ENCODE peak calls at places on chromosomes 2 and 18, in ten cellular contexts. B is CD8-positive, alpha-beta memory T cell; E is neural progenitor cell; U is right lobe of liver; I is mammary epithelial cell; M is psoas muscle; Q is stomach; R is cardiac muscle cell; O is tibial artery; S is fibroblast of lung. A is an unnamed sample.

GRCh38 chr2:221111739-221112138 is 460.4 kb downstream of the EPHA4 start:
- DNase-seq in E (no peak), B (no peak), I (no peak), R (no peak), O (no peak), S (no peak), Q (no peak), M (no peak), U (no peak), A (no peak)

GRCh38 chr2:238231251-238231793 is 8.5 kb downstream of the HES6 start:
- DNase-seq in O (peak; percentile 91), M (peak; percentile 92), B (peak; percentile 76), E (peak; percentile 93), I (peak; percentile 51), Q (peak; percentile 75), S (peak; percentile 67), R (peak; percentile 81), U (peak; percentile 84), A (peak; percentile 76)

GRCh38 chr2:100140582-100140981 is 1.8 kb downstream of the AFF3 start:
- DNase-seq in E (no peak), I (no peak), Q (no peak), S (no peak), B (no peak), O (no peak), M (no peak), R (no peak), U (no peak), A (peak; percentile 73)

GRCh38 chr2:12057436-12058166 is 311.2 kb downstream of the LPIN1 start:
- DNase-seq in M (peak; percentile 60), U (no peak), S (peak; percentile 18), I (no peak), R (no peak), B (peak; percentile 19), Q (no peak), E (no peak), O (peak; percentile 67), A (peak; percentile 81)

GRCh38 chr2:43426305-43427031 is 169.4 kb downstream of the THADA start:
- DNase-seq in Q (peak; percentile 63), B (peak; percentile 22), O (peak; percentile 81), E (no peak), I (peak; percentile 95), M (no peak), R (peak; percentile 97), S (peak; percentile 96), U (no peak), A (peak; percentile 87)

GRCh38 chr2:11379558-11379957 is 35.1 kb upstream of the ROCK2 start:
- DNase-seq in S (no peak), M (no peak), O (no peak), U (no peak), R (peak; percentile 77), Q (no peak), I (peak; percentile 45), B (no peak), E (no peak), A (no peak)

GRCh38 chr2:20433946-20434553 is 12.8 kb upstream of the RHOB start:
- DNase-seq in E (no peak), I (no peak), R (no peak), M (no peak), S (no peak), O (peak; percentile 53), B (no peak), U (no peak), Q (peak; percentile 9), A (peak; percentile 14)

GRCh38 chr2:201786471-201786870 is 5.7 kb upstream of the ALS2 start:
- DNase-seq in O (no peak), I (no peak), S (no peak), R (no peak), E (no peak), Q (no peak), U (no peak), B (no peak), M (no peak), A (no peak)

GRCh38 chr18:31325051-31325450 is 7.1 kb downstream of the DSG1 start:
- DNase-seq in Q (no peak), U (no peak), M (no peak), B (no peak), R (peak; percentile 97), I (peak; percentile 37), E (no peak), S (peak; percentile 75), O (no peak), A (no peak)

DNA sequence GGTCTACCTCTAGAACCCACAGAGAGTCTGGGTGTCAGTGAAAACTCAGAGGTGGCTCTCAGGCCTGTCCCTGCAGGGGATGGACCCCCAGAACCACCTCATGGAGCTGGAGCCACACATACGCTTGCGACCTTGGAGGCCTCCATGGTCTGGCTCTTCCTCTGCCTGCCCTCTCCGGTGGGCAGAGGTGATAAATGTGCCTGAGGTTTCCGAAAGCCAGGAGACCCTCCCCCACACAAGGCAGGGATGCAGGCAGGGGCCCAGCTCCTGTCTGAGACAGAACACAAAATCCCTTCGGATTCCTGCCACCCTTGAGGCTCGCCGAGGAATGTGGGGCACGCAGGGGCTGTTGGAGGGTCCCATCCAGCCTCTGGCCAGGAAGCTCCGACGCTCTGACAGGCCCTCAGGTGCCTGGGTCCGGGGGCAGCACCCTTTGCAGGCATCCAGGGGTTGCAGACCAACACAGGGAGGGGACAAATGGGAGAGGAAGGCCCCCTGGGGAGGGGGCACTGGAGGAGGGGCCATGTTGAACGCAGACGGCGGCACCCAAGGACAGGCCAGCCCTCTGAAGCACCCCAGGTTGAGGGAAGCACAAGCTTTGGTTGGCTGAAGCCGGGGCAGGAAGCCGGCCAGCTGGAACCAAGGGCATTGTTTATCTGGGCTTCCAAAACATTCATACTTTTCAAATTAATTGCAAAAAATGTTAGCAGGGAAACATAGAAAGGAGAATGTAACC is 4.1 kb upstream of the SNED1 start:
- DNase-seq in U (no peak), B (no peak), E (no peak), O (peak; percentile 79), Q (no peak), I (no peak), M (peak; percentile 53), R (no peak), S (peak; percentile 26), A (no peak)
- H3K4me1 ChIP-seq in U (no peaks in the 10 kb centered on the region), B (no peaks in the 10 kb centered on the region), E (peaks cover 4% of the 10 kb centered on the region), O (peaks cover 66% of the 10 kb centered on the region), Q (peaks cover 59% of the 10 kb centered on the region), I (peaks cover 20% of the 10 kb centered on the region), M (peaks cover 45% of the 10 kb centered on the region), R (no peaks in the 10 kb centered on the region), S (peaks cover 27% of the 10 kb centered on the region), A (no peaks in the 10 kb centered on the region)

GRCh38 chr2:26768759-26769500 is 4.8 kb downstream of the SLC35F6 start:
- DNase-seq in R (peak; percentile 71), B (no peak), U (peak; percentile 86), I (peak; percentile 75), S (peak; percentile 56), Q (peak; percentile 65), E (no peak), O (peak; percentile 92), M (peak; percentile 88), A (peak; percentile 41)
- H3K4me1 ChIP-seq in R (peaks cover 4% of the 10 kb centered on the region), B (peaks cover 50% of the 10 kb centered on the region), U (peaks cover 3% of the 10 kb centered on the region), I (peaks cover 55% of the 10 kb centered on the region), S (peaks cover 26% of the 10 kb centered on the region), Q (peaks cover 93% of the 10 kb centered on the region), E (peaks cover 11% of the 10 kb centered on the region), O (peaks cover 84% of the 10 kb centered on the region), M (peaks cover 62% of the 10 kb centered on the region), A (peaks cover 74% of the 10 kb centered on the region)

GRCh38 chr2:4604767-4605166 is 901.4 kb downstream of the DCDC2C start:
- DNase-seq in O (no peak), I (no peak), M (no peak), S (no peak), U (no peak), B (no peak), R (no peak), Q (no peak), E (peak; percentile 3), A (no peak)
- H3K4me1 ChIP-seq in O (no peaks in the 10 kb centered on the region), I (no peaks in the 10 kb centered on the region), M (no peaks in the 10 kb centered on the region), S (no peaks in the 10 kb centered on the region), U (no peaks in the 10 kb centered on the region), B (no peaks in the 10 kb centered on the region), R (no peaks in the 10 kb centered on the region), Q (no peaks in the 10 kb centered on the region), E (no peaks in the 10 kb centered on the region), A (no peaks in the 10 kb centered on the region)

GRCh38 chr2:30663806-30664205 is 143.4 kb downstream of the CAPN13 start:
- DNase-seq in E (no peak), R (no peak), Q (no peak), U (no peak), S (no peak), I (no peak), B (no peak), O (no peak), M (no peak), A (no peak)

GRCh38 chr2:30666307-30666874 is 140.9 kb downstream of the CAPN13 start:
- DNase-seq in Q (no peak), U (no peak), I (peak; percentile 94), M (no peak), O (peak; percentile 66), E (no peak), S (peak; percentile 99), B (no peak), R (peak; percentile 90), A (no peak)

GRCh38 chr2:30663321-30663720 is 143.9 kb downstream of the CAPN13 start:
- DNase-seq in B (no peak), S (no peak), E (no peak), Q (no peak), U (no peak), O (no peak), M (no peak), I (no peak), R (no peak), A (no peak)

GRCh38 chr2:30665761-30666306 is 141.4 kb downstream of the CAPN13 start:
- DNase-seq in S (no peak), M (no peak), Q (no peak), U (no peak), I (no peak), R (no peak), B (no peak), O (no peak), E (no peak), A (no peak)

GRCh38 chr2:30664761-30665358 is 142.4 kb downstream of the CAPN13 start:
- DNase-seq in E (no peak), M (no peak), Q (no peak), R (peak; percentile 86), U (no peak), S (peak; percentile 95), O (peak; percentile 67), B (no peak), I (peak; percentile 94), A (no peak)
- H3K4me1 ChIP-seq in E (no peaks in the 10 kb centered on the region), M (peaks cover 23% of the 10 kb centered on the region), Q (peaks cover 11% of the 10 kb centered on the region), R (no peaks in the 10 kb centered on the region), U (no peaks in the 10 kb centered on the region), S (peaks cover 26% of the 10 kb centered on the region), O (peaks cover 26% of the 10 kb centered on the region), B (no peaks in the 10 kb centered on the region), I (peaks cover 25% of the 10 kb centered on the region), A (no peaks in the 10 kb centered on the region)

A was measured in Peyer's patch.